ENCODE peak calls at places on chromosomes 5 and 9, in five cellular contexts. C is activated T-cell treated with anti-CD3 and anti-CD28 coated beads, Interleukin-2, amount 50 U/mL, for 72 hours; H is HepG2; V is GM04504; L is neuronal stem cell. X is an unnamed sample.

GRCh38 chr5:180606215-180606785 is 15.0 kb upstream of the SCGB3A1 start:
- DNase-seq in H (no peak), C (no peak), V (no peak), L (no peak), X (no peak)

GRCh38 chr5:144374637-144375036 is 204.0 kb downstream of the KCTD16 start:
- DNase-seq in C (no peak), V (no peak), H (no peak), L (no peak), X (no peak)

GRCh38 chr5:135887881-135888614 is 7.6 kb downstream of the IL9 start:
- DNase-seq in L (peak; percentile 21), V (no peak), H (peak; percentile 54), C (no peak), X (no peak)

GRCh38 chr5:170757182-170757601 is 26.3 kb upstream of the GABRP start:
- DNase-seq in H (peak; percentile 21), L (no peak), V (no peak), C (no peak), X (no peak)

GRCh38 chr5:27403248-27403882 is 365.0 kb upstream of the CDH9 start:
- DNase-seq in H (no peak), V (no peak), C (no peak), L (no peak), X (no peak)

GRCh38 chr9:133290751-133291302 is 15.8 kb upstream of the ABO start:
- DNase-seq in H (no peak), V (no peak), L (no peak), C (no peak), X (no peak)

GRCh38 chr5:179251276-179251969 is 93.8 kb downstream of the ADAMTS2 start:
- DNase-seq in C (no peak), L (no peak), V (no peak), H (no peak), X (no peak)

GRCh38 chr9:135144581-135145108 is 57.2 kb downstream of the OLFM1 start:
- DNase-seq in L (no peak), H (no peak), V (no peak), C (no peak), X (no peak)

GRCh38 chr5:83927140-83927733 is 206.6 kb upstream of the HAPLN1 start:
- DNase-seq in H (peak; percentile 41), L (peak; percentile 80), C (peak; percentile 30), V (peak; percentile 17), X (peak; percentile 22)

GRCh38 chr9:110538169-110538568 is 41.4 kb downstream of the SVEP1 start:
- DNase-seq in H (no peak), V (peak; percentile 35), C (no peak), L (no peak), X (no peak)

GRCh38 chr5:96780626-96781025 is 27.1 kb downstream of the ERAP1 start:
- DNase-seq in L (no peak), C (no peak), V (no peak), H (no peak), X (no peak)

GRCh38 chr9:136051568-136052432 is 43.3 kb downstream of the NACC2 start:
- DNase-seq in C (no peak), V (peak; percentile 88), L (peak; percentile 53), H (peak; percentile 96), X (peak; percentile 81)

GRCh38 chr9:35774907-35775635 is 16.3 kb upstream of the NPR2 start:
- DNase-seq in C (no peak), L (no peak), H (no peak), V (no peak), X (no peak)

GRCh38 chr9:104256031-104256709 is 162.1 kb downstream of the SMC2 start:
- DNase-seq in V (no peak), H (no peak), L (no peak), C (no peak), X (peak; percentile 1)

GRCh38 chr5:73213566-73213998 is 40.6 kb downstream of the TMEM174 start:
- DNase-seq in C (peak; percentile 31), H (no peak), V (peak; percentile 59), L (no peak), X (peak; percentile 86)

GRCh38 chr5:83000922-83001321 is 76.3 kb downstream of the TMEM167A start:
- DNase-seq in L (no peak), C (no peak), V (no peak), H (no peak), X (no peak)

GRCh38 chr5:120014535-120014934 is 385.2 kb downstream of the FAM170A start:
- DNase-seq in H (no peak), V (no peak), C (no peak), L (no peak), X (no peak)

GRCh38 chr5:94691947-94692346 is 73.5 kb downstream of the SLF1 start:
- DNase-seq in C (no peak), V (peak; percentile 23), L (no peak), H (peak; percentile 3), X (no peak)

GRCh38 chr5:34923694-34924461 is 5.5 kb upstream of the DNAJC21 start:
- DNase-seq in V (peak; percentile 66), L (no peak), H (no peak), C (peak; percentile 55), X (peak; percentile 72)

GRCh38 chr5:176400382-176401156 is 12.0 kb downstream of the HIGD2A start:
- DNase-seq in H (no peak), V (no peak), L (no peak), C (no peak), X (no peak)

GRCh38 chr9:80796662-80797426 is 892.5 kb downstream of the TLE1 start:
- DNase-seq in L (peak; percentile 11), H (no peak), V (no peak), C (no peak), X (no peak)

GRCh38 chr5:179225387-179225786 is 119.9 kb downstream of the ADAMTS2 start:
- DNase-seq in C (no peak), H (no peak), L (no peak), V (no peak), X (no peak)

GRCh38 chr9:76521906-76522305 is 62.9 kb downstream of the GCNT1 start:
- DNase-seq in C (no peak), H (no peak), V (no peak), L (no peak), X (no peak)

GRCh38 chr9:127828262-127829031 is 25.8 kb downstream of the FPGS start:
- DNase-seq in H (peak; percentile 83), C (no peak), V (no peak), L (peak; percentile 78), X (peak; percentile 36)

GRCh38 chr9:69622664-69623063 is 49.5 kb downstream of the APBA1 start:
- DNase-seq in V (no peak), C (no peak), L (no peak), H (no peak), X (no peak)

GRCh38 chr5:172733179-172733973 is 37.6 kb downstream of the DUSP1 start:
- DNase-seq in H (peak; percentile 51), V (peak; percentile 100), L (no peak), C (no peak), X (peak; percentile 96)

GRCh38 chr5:100903036-100903887 is at the start of gene ST8SIA4:
- DNase-seq in V (no peak), C (peak; percentile 92), L (peak; percentile 76), H (no peak), X (no peak)

GRCh38 chr5:45765561-45765960 is 69.4 kb upstream of the HCN1 start:
- DNase-seq in V (no peak), H (no peak), L (no peak), C (no peak), X (no peak)

GRCh38 chr5:143235423-143235822 is 168.1 kb downstream of the NR3C1 start:
- DNase-seq in H (no peak), C (no peak), L (no peak), V (peak; percentile 58), X (no peak)

GRCh38 chr9:137740311-137740710 is 121.5 kb downstream of the EHMT1 start:
- DNase-seq in C (no peak), H (no peak), V (no peak), L (no peak), X (no peak)

GRCh38 chr9:29609282-29609681 is 2036.0 kb upstream of the C9orf72 start:
- DNase-seq in L (no peak), V (no peak), C (no peak), H (no peak), X (no peak)

GRCh38 chr9:26695010-26695601 is 197.5 kb downstream of the CAAP1 start:
- DNase-seq in C (no peak), L (no peak), V (no peak), H (no peak), X (no peak)

GRCh38 chr5:66427043-66427442 is 169.2 kb upstream of the MAST4 start:
- DNase-seq in V (no peak), C (no peak), L (no peak), H (no peak), X (no peak)

GRCh38 chr5:174053891-174054290 is 8.4 kb downstream of the NSG2 start:
- DNase-seq in L (no peak), V (no peak), C (no peak), H (no peak), X (no peak)

GRCh38 chr5:78706825-78707224 is 58.3 kb upstream of the LHFPL2 start:
- DNase-seq in H (no peak), L (no peak), V (no peak), C (no peak), X (no peak)